ENCODE peak calls at places on chromosomes 1 and 21, in five cellular contexts. One of them, this sample, is unnamed.

GRCh38 chr1:201595381-201595780 is 56.5 kb downstream of the NAV1 start:
- DNase-seq in tibial artery: peak
- DNase-seq in breast epithelium: no peak
- DNase-seq in psoas muscle: no peak
- DNase-seq in brain microvascular endothelial cell: no peak
- DNase-seq in this sample: no peak

GRCh38 chr1:225467193-225468020 is 39.6 kb upstream of the LBR start:
- DNase-seq in breast epithelium: no peak
- DNase-seq in brain microvascular endothelial cell: no peak
- DNase-seq in tibial artery: peak
- DNase-seq in psoas muscle: peak
- DNase-seq in this sample: peak

GRCh38 chr1:108533351-108534083 is 26.4 kb upstream of the EEIG2 start:
- DNase-seq in psoas muscle: no peak
- DNase-seq in breast epithelium: peak
- DNase-seq in brain microvascular endothelial cell: no peak
- DNase-seq in tibial artery: no peak
- DNase-seq in this sample: no peak

GRCh38 chr1:210302501-210302900 is 26.2 kb upstream of the HHAT start:
- DNase-seq in breast epithelium: no peak
- DNase-seq in tibial artery: no peak
- DNase-seq in psoas muscle: peak
- DNase-seq in brain microvascular endothelial cell: no peak
- DNase-seq in this sample: no peak

GRCh38 chr1:244653439-244654283 is 735 bp downstream of the DESI2 start:
- DNase-seq in psoas muscle: no peak
- DNase-seq in tibial artery: peak
- DNase-seq in brain microvascular endothelial cell: no peak
- DNase-seq in breast epithelium: no peak
- DNase-seq in this sample: peak

GRCh38 chr1:27528701-27529637 is 39.0 kb upstream of the WASF2 start:
- DNase-seq in tibial artery: peak
- DNase-seq in psoas muscle: peak
- DNase-seq in brain microvascular endothelial cell: no peak
- DNase-seq in breast epithelium: no peak
- DNase-seq in this sample: no peak

GRCh38 chr1:215476541-215476940 is 90.6 kb upstream of the KCTD3 start:
- DNase-seq in breast epithelium: no peak
- DNase-seq in brain microvascular endothelial cell: no peak
- DNase-seq in tibial artery: no peak
- DNase-seq in psoas muscle: no peak
- DNase-seq in this sample: no peak

GRCh38 chr1:39435597-39435996 is 55.8 kb upstream of the BMP8A start:
- DNase-seq in brain microvascular endothelial cell: no peak
- DNase-seq in tibial artery: no peak
- DNase-seq in psoas muscle: no peak
- DNase-seq in breast epithelium: no peak
- DNase-seq in this sample: no peak

GRCh38 chr1:155125511-155125945 is 2.1 kb upstream of the EFNA1 start:
- DNase-seq in psoas muscle: no peak
- DNase-seq in breast epithelium: no peak
- DNase-seq in tibial artery: no peak
- DNase-seq in brain microvascular endothelial cell: no peak
- DNase-seq in this sample: peak

GRCh38 chr1:207949571-207950195 is 38.8 kb upstream of the CD34 start:
- DNase-seq in brain microvascular endothelial cell: no peak
- DNase-seq in psoas muscle: no peak
- DNase-seq in tibial artery: no peak
- DNase-seq in breast epithelium: no peak
- DNase-seq in this sample: no peak

GRCh38 chr1:54806931-54807611 is 5.9 kb upstream of the TTC22 start:
- DNase-seq in breast epithelium: no peak
- DNase-seq in psoas muscle: no peak
- DNase-seq in tibial artery: peak
- DNase-seq in brain microvascular endothelial cell: no peak
- DNase-seq in this sample: no peak

GRCh38 chr1:201223852-201224670 is 33.4 kb downstream of the IGFN1 start:
- DNase-seq in psoas muscle: no peak
- DNase-seq in breast epithelium: no peak
- DNase-seq in tibial artery: no peak
- DNase-seq in brain microvascular endothelial cell: no peak
- DNase-seq in this sample: peak

GRCh38 chr1:233647083-233647482 is 33.2 kb downstream of the KCNK1 start:
- DNase-seq in psoas muscle: no peak
- DNase-seq in breast epithelium: no peak
- DNase-seq in brain microvascular endothelial cell: no peak
- DNase-seq in tibial artery: no peak
- DNase-seq in this sample: no peak

GRCh38 chr1:245380790-245381535 is 226.2 kb downstream of the KIF26B start:
- DNase-seq in brain microvascular endothelial cell: no peak
- DNase-seq in psoas muscle: no peak
- DNase-seq in tibial artery: no peak
- DNase-seq in breast epithelium: no peak
- DNase-seq in this sample: no peak

GRCh38 chr1:53733975-53734649 is 4.9 kb downstream of the GLIS1 start:
- DNase-seq in psoas muscle: no peak
- DNase-seq in brain microvascular endothelial cell: peak
- DNase-seq in breast epithelium: no peak
- DNase-seq in tibial artery: no peak
- DNase-seq in this sample: no peak

GRCh38 chr1:166350490-166350889 is 183.7 kb upstream of the FAM78B start:
- DNase-seq in breast epithelium: no peak
- DNase-seq in tibial artery: no peak
- DNase-seq in psoas muscle: no peak
- DNase-seq in brain microvascular endothelial cell: no peak
- DNase-seq in this sample: no peak

GRCh38 chr1:18948913-18949688 is 7.4 kb downstream of the IFFO2 start:
- DNase-seq in psoas muscle: peak
- DNase-seq in brain microvascular endothelial cell: peak
- DNase-seq in breast epithelium: no peak
- DNase-seq in tibial artery: peak
- DNase-seq in this sample: peak

GRCh38 chr1:180994262-180994661 is 28.4 kb downstream of the STX6 start:
- DNase-seq in tibial artery: no peak
- DNase-seq in breast epithelium: no peak
- DNase-seq in psoas muscle: no peak
- DNase-seq in brain microvascular endothelial cell: peak
- DNase-seq in this sample: no peak

GRCh38 chr1:51214615-51215131 is 21.4 kb upstream of the RNF11 start:
- DNase-seq in psoas muscle: no peak
- DNase-seq in breast epithelium: no peak
- DNase-seq in tibial artery: no peak
- DNase-seq in brain microvascular endothelial cell: peak
- DNase-seq in this sample: no peak

GRCh38 chr1:154752273-154753030 is 117.6 kb downstream of the KCNN3 start:
- DNase-seq in brain microvascular endothelial cell: no peak
- DNase-seq in tibial artery: no peak
- DNase-seq in breast epithelium: no peak
- DNase-seq in psoas muscle: no peak
- DNase-seq in this sample: no peak

GRCh38 chr21:27033467-27033866 is 66.6 kb upstream of the ADAMTS5 start:
- DNase-seq in brain microvascular endothelial cell: no peak
- DNase-seq in tibial artery: no peak
- DNase-seq in psoas muscle: no peak
- DNase-seq in breast epithelium: no peak
- DNase-seq in this sample: no peak

GRCh38 chr1:50423670-50424000 is 392 bp upstream of the DMRTA2 start:
- DNase-seq in brain microvascular endothelial cell: no peak
- DNase-seq in breast epithelium: no peak
- DNase-seq in psoas muscle: no peak
- DNase-seq in tibial artery: no peak
- DNase-seq in this sample: no peak

GRCh38 chr1:15684042-15684461 is at the start of gene PLEKHM2:
- DNase-seq in tibial artery: no peak
- DNase-seq in breast epithelium: no peak
- DNase-seq in brain microvascular endothelial cell: no peak
- DNase-seq in psoas muscle: peak
- DNase-seq in this sample: peak

GRCh38 chr1:225460021-225460736 is 32.3 kb upstream of the LBR start:
- DNase-seq in brain microvascular endothelial cell: no peak
- DNase-seq in tibial artery: peak
- DNase-seq in psoas muscle: peak
- DNase-seq in breast epithelium: no peak
- DNase-seq in this sample: no peak

GRCh38 chr1:66395202-66396061 is 138.5 kb upstream of the SGIP1 start:
- DNase-seq in breast epithelium: no peak
- DNase-seq in tibial artery: no peak
- DNase-seq in psoas muscle: no peak
- DNase-seq in brain microvascular endothelial cell: no peak
- DNase-seq in this sample: no peak

GRCh38 chr1:11272544-11272841 is 505 bp upstream of the UBIAD1 start:
- DNase-seq in breast epithelium: no peak
- DNase-seq in brain microvascular endothelial cell: peak
- DNase-seq in psoas muscle: no peak
- DNase-seq in tibial artery: no peak
- DNase-seq in this sample: no peak

GRCh38 chr1:23524716-23525401 is 6.2 kb downstream of the E2F2 start:
- DNase-seq in psoas muscle: no peak
- DNase-seq in tibial artery: no peak
- DNase-seq in breast epithelium: no peak
- DNase-seq in brain microvascular endothelial cell: no peak
- DNase-seq in this sample: peak

GRCh38 chr1:22487781-22488180 is 36.1 kb downstream of the ZBTB40 start:
- DNase-seq in brain microvascular endothelial cell: no peak
- DNase-seq in tibial artery: no peak
- DNase-seq in psoas muscle: no peak
- DNase-seq in breast epithelium: no peak
- DNase-seq in this sample: no peak

GRCh38 chr1:211729238-211729637 is 53.8 kb upstream of the NEK2 start:
- DNase-seq in tibial artery: no peak
- DNase-seq in breast epithelium: no peak
- DNase-seq in brain microvascular endothelial cell: no peak
- DNase-seq in psoas muscle: no peak
- DNase-seq in this sample: no peak

GRCh38 chr1:179141592-179142244 is 59.8 kb downstream of the TOR3A start:
- DNase-seq in brain microvascular endothelial cell: peak
- DNase-seq in breast epithelium: no peak
- DNase-seq in tibial artery: no peak
- DNase-seq in psoas muscle: no peak
- DNase-seq in this sample: no peak

GRCh38 chr1:165635329-165635728 is 4.3 kb downstream of the MGST3 start:
- DNase-seq in tibial artery: no peak
- DNase-seq in breast epithelium: no peak
- DNase-seq in psoas muscle: no peak
- DNase-seq in brain microvascular endothelial cell: no peak
- DNase-seq in this sample: no peak

GRCh38 chr1:21290546-21290944 is 282 bp upstream of the ECE1 start:
- DNase-seq in psoas muscle: no peak
- DNase-seq in brain microvascular endothelial cell: no peak
- DNase-seq in breast epithelium: no peak
- DNase-seq in tibial artery: no peak
- DNase-seq in this sample: no peak

GRCh38 chr1:53180226-53180625 is 16.4 kb upstream of the CPT2 start:
- DNase-seq in breast epithelium: no peak
- DNase-seq in tibial artery: no peak
- DNase-seq in psoas muscle: no peak
- DNase-seq in brain microvascular endothelial cell: peak
- DNase-seq in this sample: no peak

GRCh38 chr1:203475012-203475981 is at the start of gene PRELP:
- DNase-seq in tibial artery: peak
- DNase-seq in brain microvascular endothelial cell: no peak
- DNase-seq in breast epithelium: no peak
- DNase-seq in psoas muscle: peak
- DNase-seq in this sample: no peak
- H3K4me3 ChIP-seq in tibial artery: peak
- H3K4me3 ChIP-seq in brain microvascular endothelial cell: no peak
- H3K4me3 ChIP-seq in breast epithelium: peak
- H3K4me3 ChIP-seq in psoas muscle: peak
- H3K4me3 ChIP-seq in this sample: no peak

DNA sequence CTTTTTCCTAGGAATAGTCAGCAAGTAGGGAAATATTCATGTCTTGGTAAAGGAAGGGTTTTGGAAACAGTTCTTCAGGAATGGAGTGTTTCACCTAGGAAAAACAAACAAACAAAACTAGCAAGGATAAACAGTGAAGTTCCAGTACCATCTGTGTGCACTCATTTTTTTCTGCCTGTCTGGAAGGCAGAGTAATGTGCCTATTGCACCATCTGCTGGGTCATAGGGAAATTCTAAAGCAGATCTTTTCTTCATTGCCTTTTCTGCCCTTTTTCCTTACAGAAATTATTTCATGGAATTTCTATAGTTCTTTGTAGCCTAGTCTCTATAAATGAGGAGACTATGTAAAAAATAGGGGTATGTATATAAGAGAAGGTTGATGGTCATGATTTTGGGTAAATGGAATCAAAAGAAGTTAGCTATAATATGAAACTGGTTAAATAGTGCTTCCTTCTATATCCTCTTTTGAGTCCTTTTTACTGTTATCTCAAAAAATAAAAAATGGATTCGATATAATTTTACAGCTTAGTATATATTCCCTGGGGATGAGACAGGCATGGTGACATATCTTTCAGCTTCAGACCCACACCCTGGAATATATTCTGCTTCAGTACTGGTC is 3.4 kb upstream of the HRNR start:
- DNase-seq in breast epithelium: no peak
- DNase-seq in tibial artery: no peak
- DNase-seq in psoas muscle: no peak
- DNase-seq in brain microvascular endothelial cell: no peak
- DNase-seq in this sample: no peak
- TF ChIP-seq CTCF in breast epithelium: no peak
- TF ChIP-seq CTCF in tibial artery: peak
- TF ChIP-seq CTCF in psoas muscle: no peak
- TF ChIP-seq CTCF in brain microvascular endothelial cell: peak
- TF ChIP-seq CTCF in this sample: peak

GRCh38 chr1:111792249-111792648 is 36.5 kb downstream of the DDX20 start:
- DNase-seq in psoas muscle: no peak
- DNase-seq in brain microvascular endothelial cell: no peak
- DNase-seq in breast epithelium: no peak
- DNase-seq in tibial artery: no peak
- DNase-seq in this sample: no peak

GRCh38 chr1:111786669-111787207 is 31.0 kb downstream of the DDX20 start:
- DNase-seq in breast epithelium: no peak
- DNase-seq in tibial artery: peak
- DNase-seq in psoas muscle: no peak
- DNase-seq in brain microvascular endothelial cell: no peak
- DNase-seq in this sample: no peak

GRCh38 chr1:111789077-111789476 is 33.4 kb downstream of the DDX20 start:
- DNase-seq in breast epithelium: no peak
- DNase-seq in brain microvascular endothelial cell: no peak
- DNase-seq in tibial artery: peak
- DNase-seq in psoas muscle: no peak
- DNase-seq in this sample: no peak

GRCh38 chr1:111793896-111794295 is 38.2 kb downstream of the DDX20 start:
- DNase-seq in breast epithelium: no peak
- DNase-seq in brain microvascular endothelial cell: no peak
- DNase-seq in tibial artery: peak
- DNase-seq in psoas muscle: no peak
- DNase-seq in this sample: no peak

GRCh38 chr1:111789666-111790316 is 34.1 kb downstream of the DDX20 start:
- DNase-seq in brain microvascular endothelial cell: no peak
- DNase-seq in psoas muscle: no peak
- DNase-seq in tibial artery: peak
- DNase-seq in breast epithelium: no peak
- DNase-seq in this sample: no peak
- H3K4me3 ChIP-seq in brain microvascular endothelial cell: no peak
- H3K4me3 ChIP-seq in psoas muscle: no peak
- H3K4me3 ChIP-seq in tibial artery: no peak
- H3K4me3 ChIP-seq in breast epithelium: no peak
- H3K4me3 ChIP-seq in this sample: no peak

GRCh38 chr1:97668945-97669344 is 251.9 kb downstream of the DPYD start:
- DNase-seq in brain microvascular endothelial cell: peak
- DNase-seq in tibial artery: no peak
- DNase-seq in breast epithelium: no peak
- DNase-seq in psoas muscle: no peak
- DNase-seq in this sample: no peak
- TF ChIP-seq CTCF in brain microvascular endothelial cell: peak
- TF ChIP-seq CTCF in tibial artery: no peak
- TF ChIP-seq CTCF in breast epithelium: no peak
- TF ChIP-seq CTCF in psoas muscle: no peak
- TF ChIP-seq CTCF in this sample: peak